ENCODE peak calls at places on chromosomes 6 and 20, in nine cellular contexts. Y, E, P, J, C, R, G, H and L are unnamed samples.

GRCh38 chr20:61037498-61037897 is 214.6 kb upstream of the CDH4 start:
- DNase-seq in Y (no peak), E (no peak), P (no peak), J (no peak), C (no peak), R (no peak), G (no peak), H (no peak), L (no peak)

GRCh38 chr20:20677186-20677585 is 35.3 kb downstream of the RALGAPA2 start:
- DNase-seq in Y (peak; percentile 40), E (no peak), P (no peak), J (peak; percentile 43), C (no peak), R (no peak), G (peak; percentile 43), H (no peak), L (no peak)

GRCh38 chr20:62583424-62583920 is 58.8 kb upstream of the SLCO4A1 start:
- DNase-seq in Y (no peak), E (no peak), P (no peak), J (no peak), C (no peak), R (no peak), G (peak; percentile 10), H (no peak), L (no peak)

GRCh38 chr6:31403283-31403989 is at the start of gene MICA:
- DNase-seq in Y (peak; percentile 85), E (peak; percentile 81), P (peak; percentile 93), J (peak; percentile 89), C (peak; percentile 83), R (peak; percentile 80), G (peak; percentile 75), H (peak; percentile 83), L (peak; percentile 89)

GRCh38 chr20:4749326-4749725 is 27.6 kb downstream of the PRND start:
- DNase-seq in Y (no peak), E (no peak), P (no peak), J (no peak), C (no peak), R (no peak), G (no peak), H (no peak), L (no peak)

GRCh38 chr6:136612666-136613389 is 62.6 kb upstream of the MAP7 start:
- DNase-seq in Y (no peak), E (no peak), P (no peak), J (no peak), C (no peak), R (no peak), G (no peak), H (no peak), L (no peak)

GRCh38 chr6:16669227-16669626 is 92.0 kb downstream of the ATXN1 start:
- DNase-seq in Y (peak; percentile 81), E (peak; percentile 66), P (no peak), J (peak; percentile 82), C (no peak), R (no peak), G (peak; percentile 35), H (no peak), L (no peak)

GRCh38 chr6:138428943-138429616 is 25.1 kb downstream of the HEBP2 start:
- DNase-seq in Y (peak; percentile 81), E (peak; percentile 57), P (no peak), J (peak; percentile 82), C (peak; percentile 67), R (no peak), G (peak; percentile 78), H (no peak), L (no peak)

GRCh38 chr6:28657367-28657755 is 131.7 kb downstream of the GPX5 start:
- DNase-seq in Y (no peak), E (no peak), P (no peak), J (no peak), C (no peak), R (no peak), G (no peak), H (no peak), L (no peak)

GRCh38 chr6:49252901-49253300 is 210.2 kb downstream of the MMUT start:
- DNase-seq in Y (no peak), E (no peak), P (no peak), J (no peak), C (no peak), R (no peak), G (no peak), H (no peak), L (no peak)

GRCh38 chr6:2914318-2914660 is 11.2 kb upstream of the SERPINB9 start:
- DNase-seq in Y (no peak), E (no peak), P (no peak), J (no peak), C (no peak), R (no peak), G (no peak), H (no peak), L (no peak)

GRCh38 chr6:30394139-30394538 is 49.2 kb downstream of the RPP21 start:
- DNase-seq in Y (no peak), E (no peak), P (no peak), J (no peak), C (no peak), R (no peak), G (no peak), H (no peak), L (no peak)

GRCh38 chr6:25229671-25230321 is 49.4 kb upstream of the CARMIL1 start:
- DNase-seq in Y (peak; percentile 71), E (no peak), P (no peak), J (peak; percentile 73), C (no peak), R (no peak), G (peak; percentile 68), H (no peak), L (no peak)

GRCh38 chr6:168032383-168032760 is 34.9 kb downstream of the KIF25 start:
- DNase-seq in Y (peak; percentile 80), E (no peak), P (no peak), J (peak; percentile 69), C (no peak), R (no peak), G (peak; percentile 85), H (no peak), L (no peak)

GRCh38 chr6:26351544-26351953 is 13.4 kb upstream of the BTN3A2 start:
- DNase-seq in Y (peak; percentile 93), E (no peak), P (no peak), J (peak; percentile 95), C (no peak), R (no peak), G (peak; percentile 85), H (no peak), L (no peak)

GRCh38 chr6:110490110-110490509 is 13.7 kb upstream of the SLC22A16 start:
- DNase-seq in Y (no peak), E (no peak), P (no peak), J (no peak), C (no peak), R (no peak), G (no peak), H (no peak), L (no peak)

GRCh38 chr6:110491299-110491643 is 14.9 kb upstream of the SLC22A16 start:
- DNase-seq in Y (no peak), E (no peak), P (no peak), J (no peak), C (no peak), R (no peak), G (no peak), H (no peak), L (no peak)

GRCh38 chr6:110492584-110492983 is 16.2 kb upstream of the SLC22A16 start:
- DNase-seq in Y (peak; percentile 34), E (no peak), P (no peak), J (peak; percentile 39), C (no peak), R (no peak), G (peak; percentile 22), H (no peak), L (peak; percentile 37)

GRCh38 chr6:110493253-110493800 is 16.9 kb upstream of the SLC22A16 start:
- DNase-seq in Y (no peak), E (no peak), P (no peak), J (no peak), C (no peak), R (no peak), G (no peak), H (no peak), L (no peak)

DNA sequence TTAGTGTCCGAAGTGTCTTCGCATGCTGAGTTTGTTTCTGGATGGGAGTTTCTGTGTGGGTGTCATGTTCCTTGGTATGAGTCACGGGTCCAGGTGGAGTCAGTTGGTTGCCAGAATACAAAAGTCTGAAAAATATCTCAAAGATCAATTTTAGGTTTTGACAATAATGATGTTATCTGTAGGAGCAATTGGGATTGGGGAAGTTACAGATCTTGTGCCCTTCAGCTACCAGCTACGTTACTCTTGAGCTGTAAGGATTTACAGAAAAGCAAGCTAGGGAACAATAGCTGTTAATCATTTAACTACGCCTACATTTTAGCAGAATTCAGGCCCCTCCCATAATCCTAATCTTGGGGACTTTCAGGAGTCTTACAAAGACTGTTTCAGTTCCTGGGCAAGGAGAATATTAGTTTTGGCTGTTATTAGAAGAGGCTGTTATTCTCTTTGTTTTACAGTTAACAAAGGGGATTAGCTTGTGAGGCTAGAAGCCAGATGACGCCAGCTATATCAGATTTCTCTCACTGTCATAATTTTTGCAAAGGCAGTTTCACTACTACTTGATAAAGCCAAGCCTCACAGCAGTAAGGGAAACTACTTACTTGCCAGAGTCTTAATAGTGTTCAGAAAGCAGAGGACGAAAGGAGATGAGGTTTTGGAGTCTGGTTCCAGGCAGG is 15.4 kb upstream of the SLC22A16 start:
- DNase-seq in Y (peak; percentile 86), E (peak; percentile 27), P (no peak), J (peak; percentile 51), C (no peak), R (no peak), G (peak; percentile 68), H (no peak), L (no peak)
- TF ChIP-seq CTCF in Y (no peak), E (no peak), P (no peak), J (no peak), C (no peak), R (no peak), G (no peak), H (no peak), L (no peak)

GRCh38 chr20:64024141-64024990 is 11.6 kb upstream of the C20orf204 start:
- DNase-seq in Y (no peak), E (no peak), P (no peak), J (no peak), C (no peak), R (no peak), G (no peak), H (no peak), L (no peak)
- TF ChIP-seq CTCF in Y (no peak), E (no peak), P (no peak), J (no peak), C (no peak), R (no peak), G (no peak), H (no peak), L (no peak)

GRCh38 chr6:62746968-62747367 is 460.9 kb upstream of the KHDRBS2 start:
- DNase-seq in Y (no peak), E (no peak), P (no peak), J (no peak), C (no peak), R (no peak), G (no peak), H (no peak), L (no peak)
- TF ChIP-seq CTCF in Y (no peak), E (no peak), P (no peak), J (no peak), C (no peak), R (no peak), G (no peak), H (no peak), L (no peak)

DNA sequence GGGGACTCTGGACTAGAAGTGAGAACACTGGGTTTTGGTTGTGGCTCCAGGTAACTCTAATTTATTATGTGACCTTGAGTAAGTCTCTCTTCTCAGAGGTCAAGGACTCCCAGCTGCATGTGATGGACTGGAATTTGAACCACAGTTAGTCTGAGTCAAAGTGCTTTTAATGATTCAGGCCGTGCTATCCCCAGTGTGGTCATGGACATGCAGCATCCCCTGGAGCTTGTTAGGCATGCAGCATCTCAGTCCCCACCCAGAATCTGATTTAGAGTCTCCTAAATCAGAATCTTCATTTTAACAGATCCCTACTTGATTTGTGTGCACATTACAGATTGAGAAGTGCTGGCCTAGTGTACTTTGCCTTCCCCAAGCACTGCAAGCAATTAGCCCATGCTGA is 74.2 kb downstream of the TOX2 start:
- DNase-seq in Y (peak; percentile 57), E (no peak), P (no peak), J (peak; percentile 52), C (no peak), R (no peak), G (no peak), H (no peak), L (peak; percentile 49)
- TF ChIP-seq CTCF in Y (peak; percentile 49), E (peak; percentile 11), P (no peak), J (no peak), C (no peak), R (no peak), G (no peak), H (no peak), L (no peak)